ENCODE peak calls at places on chromosomes 11 and 22, in seven cellular contexts. M is CD4-positive, alpha-beta T cell; P is retinal pigment epithelial cell; Q is A549; U is progenitor cell of endocrine pancreas; J is lower lobe of right lung; R is HepG2. V is an unnamed sample.

GRCh38 chr11:45855308-45855707 is 8.0 kb downstream of the CRY2 start:
- DNase-seq in R (no peak), Q (no peak), J (no peak), U (no peak), P (no peak), M (no peak), V (no peak)

GRCh38 chr11:44834846-44835245 is 108.1 kb downstream of the TSPAN18 start:
- DNase-seq in P (no peak), J (no peak), M (no peak), Q (no peak), U (no peak), R (no peak), V (no peak)

GRCh38 chr11:96126917-96127595 is 203.1 kb upstream of the MTMR2 start:
- DNase-seq in U (no peak), R (no peak), J (no peak), Q (no peak), M (no peak), P (no peak), V (no peak)

GRCh38 chr11:93143186-93143585 is 54.6 kb downstream of the SLC36A4 start:
- DNase-seq in U (no peak), J (no peak), Q (no peak), M (no peak), R (no peak), P (no peak), V (no peak)

GRCh38 chr11:47616726-47617416 is 22.7 kb upstream of the C1QTNF4 start:
- DNase-seq in M (no peak), U (no peak), P (no peak), Q (peak), R (peak), J (no peak), V (peak)

GRCh38 chr11:132251095-132251494 is 880.7 kb downstream of the NTM start:
- DNase-seq in Q (no peak), R (no peak), U (no peak), M (no peak), J (no peak), P (no peak), V (no peak)

GRCh38 chr11:118434123-118434552 is 2.2 kb upstream of the KMT2A start:
- DNase-seq in U (no peak), R (peak), Q (no peak), M (peak), P (no peak), J (no peak), V (no peak)

GRCh38 chr11:46930089-46930488 is 6.5 kb upstream of the CSTPP1 start:
- DNase-seq in M (no peak), P (peak), U (no peak), R (peak), Q (peak), J (no peak), V (peak)

GRCh38 chr22:37428649-37429586 is 1.6 kb upstream of the ELFN2 start:
- DNase-seq in R (peak), U (peak), J (no peak), Q (peak), M (peak), P (no peak), V (peak)

GRCh38 chr11:94595061-94595460 is 27.9 kb downstream of the PIWIL4 start:
- DNase-seq in P (no peak), R (no peak), U (no peak), Q (no peak), J (no peak), M (no peak), V (no peak)

GRCh38 chr11:128247235-128247594 is 340.1 kb downstream of the ETS1 start:
- DNase-seq in P (no peak), U (no peak), M (no peak), J (no peak), R (no peak), Q (no peak), V (no peak)

GRCh38 chr22:36218648-36219047 is 17.0 kb upstream of the APOL4 start:
- DNase-seq in P (no peak), Q (no peak), R (no peak), J (no peak), M (no peak), U (no peak), V (no peak)

GRCh38 chr11:8098361-8098760 is 17.4 kb downstream of the TUB start:
- DNase-seq in Q (no peak), P (no peak), R (no peak), M (no peak), U (no peak), J (no peak), V (no peak)

GRCh38 chr11:102197759-102198158 is 87.5 kb downstream of the YAP1 start:
- DNase-seq in R (peak), P (peak), M (no peak), J (no peak), Q (no peak), U (no peak), V (peak)

GRCh38 chr11:12185914-12186313 is 75.5 kb downstream of the MICAL2 start:
- DNase-seq in R (no peak), J (peak), P (peak), U (no peak), Q (no peak), M (no peak), V (no peak)

GRCh38 chr11:119051440-119052162 is 5.4 kb downstream of the HYOU1 start:
- DNase-seq in J (no peak), M (no peak), R (no peak), U (no peak), Q (no peak), P (no peak), V (no peak)

GRCh38 chr11:79441159-79441875 is 487 bp upstream of the TENM4 start:
- DNase-seq in M (no peak), J (no peak), Q (no peak), U (no peak), R (no peak), P (no peak), V (no peak)

GRCh38 chr11:71117311-71117710 is 135.1 kb downstream of the SHANK2 start:
- DNase-seq in U (no peak), M (no peak), Q (no peak), J (no peak), R (no peak), P (no peak), V (no peak)

GRCh38 chr11:117199061-117199915 is at the start of gene TAGLN:
- DNase-seq in Q (no peak), P (peak), J (peak), M (no peak), U (no peak), R (peak), V (peak)

GRCh38 chr22:45200230-45200629 is 36.5 kb downstream of the NUP50 start:
- DNase-seq in Q (no peak), R (no peak), U (no peak), M (no peak), P (no peak), J (peak), V (no peak)

GRCh38 chr11:40722179-40722795 is 737.2 kb downstream of the LRRC4C start:
- DNase-seq in R (peak), J (no peak), Q (peak), P (no peak), M (no peak), U (peak), V (no peak)

GRCh38 chr11:9875402-9875801 is 211.5 kb downstream of the SWAP70 start:
- DNase-seq in M (no peak), J (no peak), P (no peak), R (no peak), U (no peak), Q (no peak), V (no peak)

GRCh38 chr11:30445056-30445455 is 122.2 kb downstream of the ARL14EP start:
- DNase-seq in M (no peak), Q (no peak), J (no peak), P (no peak), U (no peak), R (no peak), V (no peak)

GRCh38 chr22:46622081-46622521 is 1.9 kb downstream of the GRAMD4 start:
- DNase-seq in U (no peak), J (peak), R (no peak), P (no peak), M (no peak), Q (no peak), V (no peak)

GRCh38 chr11:130675456-130675855 is 227.0 kb downstream of the ADAMTS15 start:
- DNase-seq in J (no peak), P (no peak), U (no peak), M (no peak), R (no peak), Q (no peak), V (no peak)

GRCh38 chr11:34890812-34891211 is 25.4 kb downstream of the APIP start:
- DNase-seq in Q (no peak), M (no peak), R (peak), P (peak), U (no peak), J (no peak), V (no peak)
- TF ChIP-seq CTCF in Q (peak), M (peak), R (peak), P (peak), U (peak), J (peak), V (no peak)

GRCh38 chr11:2777871-2778629 is 78.3 kb upstream of the KCNQ1OT1 start:
- DNase-seq in P (no peak), Q (no peak), R (no peak), U (peak), J (peak), M (no peak), V (peak)

GRCh38 chr11:2777396-2777795 is 77.6 kb upstream of the KCNQ1OT1 start:
- DNase-seq in P (no peak), M (no peak), J (peak), R (no peak), U (no peak), Q (peak), V (peak)

GRCh38 chr11:2779499-2779980 is 79.7 kb upstream of the KCNQ1OT1 start:
- DNase-seq in R (no peak), Q (no peak), M (peak), U (no peak), P (no peak), J (no peak), V (peak)

GRCh38 chr11:2779981-2780849 is 80.4 kb upstream of the KCNQ1OT1 start:
- DNase-seq in J (peak), Q (no peak), U (peak), P (no peak), R (peak), M (peak), V (peak)

DNA sequence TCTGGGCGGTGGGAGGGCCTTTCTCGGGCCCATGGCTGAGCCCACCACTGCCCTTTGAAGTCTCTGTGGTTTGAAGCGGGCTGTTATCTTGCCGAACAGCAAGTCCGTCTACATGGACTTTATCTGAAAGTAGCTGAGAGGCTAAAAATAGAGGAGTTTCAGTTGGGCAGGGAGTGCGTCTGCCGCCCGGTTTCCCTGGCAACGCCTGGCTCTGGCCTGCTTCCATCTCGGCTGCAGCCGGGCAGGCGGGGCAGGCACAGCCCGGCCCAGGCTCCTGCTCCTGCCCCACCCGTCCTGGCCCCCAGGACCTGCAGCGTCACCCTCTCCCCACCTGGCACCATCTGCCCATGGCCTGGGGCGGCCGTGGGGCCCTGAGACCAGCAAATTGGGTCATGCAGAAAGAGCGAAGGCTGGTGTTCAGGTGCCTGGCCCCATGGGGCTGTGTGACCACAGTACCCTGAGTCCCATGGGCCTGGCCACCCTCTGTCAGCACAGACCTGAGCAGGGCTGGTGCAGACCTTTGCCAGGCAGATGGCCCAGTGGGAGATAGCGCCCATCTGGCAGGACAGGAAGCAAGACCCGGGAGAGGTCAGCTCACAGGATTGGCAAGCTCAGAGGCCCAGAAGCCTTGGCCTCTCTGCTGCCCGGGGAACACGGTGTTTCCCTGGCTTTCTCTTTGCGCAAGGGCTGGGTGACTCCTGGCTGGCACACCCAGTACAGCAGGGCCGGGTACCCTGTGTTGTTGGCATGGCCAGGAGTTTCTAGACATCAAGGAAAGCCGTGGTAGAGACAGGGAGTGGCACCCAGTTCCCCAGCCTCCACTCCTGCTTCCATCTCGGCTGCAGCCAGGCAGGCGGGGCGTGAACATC is 79.1 kb upstream of the KCNQ1OT1 start:
- DNase-seq in U (peak), J (peak), Q (peak), P (peak), M (peak), R (peak), V (peak)
- TF ChIP-seq CTCF in U (no peak), J (peak), Q (no peak), P (peak), M (no peak), R (no peak), V (no peak)

DNA sequence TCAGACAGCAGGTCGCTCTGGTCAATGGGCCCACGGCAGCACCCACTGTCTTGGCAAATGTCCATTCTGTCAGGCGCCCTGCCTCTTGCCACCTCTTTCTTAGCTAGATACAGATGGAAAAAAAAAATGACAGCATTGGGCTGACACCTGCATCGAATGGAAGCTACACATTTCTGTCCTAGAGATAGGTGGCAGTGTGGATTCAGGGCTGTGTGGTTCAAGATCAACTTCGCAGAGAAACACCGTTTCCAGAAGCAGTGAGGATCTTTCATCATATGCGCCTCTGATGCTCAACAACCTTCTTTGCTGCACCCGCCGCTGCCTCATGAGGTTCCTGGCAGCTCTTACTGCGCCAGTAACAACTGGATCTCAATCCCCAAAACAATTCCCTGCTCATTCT is 236.3 kb downstream of the KIRREL3 start:
- DNase-seq in Q (no peak), U (no peak), J (no peak), R (no peak), P (no peak), M (no peak), V (peak)
- TF ChIP-seq CTCF in Q (no peak), U (no peak), J (no peak), R (peak), P (no peak), M (no peak), V (no peak)

DNA sequence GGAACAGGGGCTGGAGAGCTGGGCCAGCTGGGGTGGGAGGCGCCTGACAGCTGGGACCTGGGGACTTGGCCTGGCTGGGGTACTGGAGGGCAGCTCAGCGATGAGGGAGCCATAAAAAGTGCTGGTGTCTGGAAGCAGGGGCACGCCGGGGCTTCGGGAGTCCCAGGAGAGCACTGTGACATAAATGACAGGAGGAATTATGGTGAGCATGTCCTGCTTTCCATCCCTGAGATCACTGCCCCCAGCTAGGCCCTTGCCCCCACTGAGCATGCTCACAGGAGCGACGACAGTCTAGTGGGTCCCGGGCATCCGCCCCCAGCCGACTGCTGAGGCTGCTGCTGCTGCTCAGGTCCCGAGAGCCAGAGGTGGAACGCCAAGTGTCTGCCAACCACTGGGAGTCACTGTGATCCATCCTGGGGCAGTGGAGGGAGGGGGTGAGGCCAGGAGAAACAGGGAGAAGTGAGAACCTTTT is 6.2 kb downstream of the ROBO4 start:
- DNase-seq in R (no peak), M (no peak), Q (no peak), P (no peak), J (no peak), U (no peak), V (no peak)
- TF ChIP-seq CTCF in R (peak), M (no peak), Q (no peak), P (no peak), J (no peak), U (no peak), V (no peak)

DNA sequence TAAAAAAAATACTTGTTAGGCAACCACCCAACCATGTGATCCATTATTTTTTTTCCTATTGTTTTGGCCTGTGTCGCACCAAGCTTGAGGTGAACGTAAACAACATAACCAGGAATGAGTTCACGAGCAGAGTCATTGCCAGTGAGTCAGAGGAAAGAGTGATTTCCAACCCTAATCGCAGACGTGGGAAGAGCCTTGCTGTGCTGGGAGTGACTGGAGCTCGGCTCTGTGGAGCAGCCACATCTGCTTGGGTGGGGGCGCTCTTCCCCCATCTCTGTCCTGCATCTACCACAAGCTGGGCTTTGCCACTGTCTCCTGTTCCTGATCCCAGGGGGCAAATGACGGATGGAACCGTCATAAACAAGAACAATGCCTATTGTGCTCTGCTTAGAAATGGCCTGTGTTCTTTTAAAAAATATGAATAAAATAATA is 210.0 kb downstream of the KIRREL3 start:
- DNase-seq in J (no peak), P (no peak), Q (no peak), U (no peak), R (no peak), M (no peak), V (no peak)
- TF ChIP-seq CTCF in J (no peak), P (no peak), Q (peak), U (no peak), R (no peak), M (no peak), V (no peak)

GRCh38 chr11:133934096-133934495 is 22.7 kb downstream of the IGSF9B start:
- DNase-seq in P (no peak), U (no peak), R (no peak), Q (no peak), M (no peak), J (no peak), V (no peak)

GRCh38 chr11:133936136-133936535 is 20.6 kb downstream of the IGSF9B start:
- DNase-seq in U (no peak), R (no peak), P (no peak), Q (no peak), J (no peak), M (no peak), V (no peak)

GRCh38 chr11:133936551-133936950 is 20.2 kb downstream of the IGSF9B start:
- DNase-seq in Q (no peak), P (no peak), M (no peak), J (no peak), R (no peak), U (no peak), V (no peak)

GRCh38 chr11:133935551-133935910 is 21.2 kb downstream of the IGSF9B start:
- DNase-seq in J (no peak), R (no peak), Q (no peak), P (no peak), U (no peak), M (no peak), V (no peak)

GRCh38 chr11:133934599-133935550 is 21.9 kb downstream of the IGSF9B start:
- DNase-seq in J (no peak), U (no peak), R (peak), Q (no peak), M (no peak), P (no peak), V (peak)
- TF ChIP-seq CTCF in J (no peak), U (no peak), R (peak), Q (no peak), M (no peak), P (no peak), V (no peak)

GRCh38 chr11:34149786-34150185 is 44.4 kb downstream of the NAT10 start:
- DNase-seq in Q (peak), U (no peak), P (no peak), M (no peak), R (no peak), J (peak), V (peak)
- TF ChIP-seq CTCF in Q (peak), U (peak), P (peak), M (no peak), R (peak), J (no peak), V (peak)

GRCh38 chr11:10930224-10930960 is 72.5 kb upstream of the ZBED5 start:
- DNase-seq in M (no peak), Q (no peak), J (no peak), P (no peak), U (no peak), R (no peak), V (no peak)
- TF ChIP-seq CTCF in M (no peak), Q (no peak), J (no peak), P (peak), U (no peak), R (no peak), V (no peak)

DNA sequence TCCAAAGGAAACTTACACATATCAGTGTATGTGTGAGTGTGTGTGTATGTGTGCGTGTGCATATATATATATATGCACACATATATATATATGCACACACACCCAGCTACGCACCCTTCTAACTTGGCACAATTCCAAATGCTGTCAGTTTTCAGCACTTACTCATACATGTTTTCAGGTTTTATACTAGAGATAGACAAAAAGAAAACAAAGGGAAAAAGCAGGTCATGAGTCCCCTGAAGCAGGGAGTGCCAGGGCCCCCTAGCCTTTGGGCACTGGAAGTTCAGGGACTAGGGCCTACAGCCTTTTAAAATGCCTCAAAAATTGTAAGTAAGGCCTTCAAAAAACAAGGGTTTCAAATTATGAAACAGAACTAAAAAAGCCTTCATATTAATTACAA is 265.4 kb downstream of the CADM1 start:
- DNase-seq in U (no peak), P (no peak), R (no peak), J (no peak), Q (no peak), M (no peak), V (no peak)
- TF ChIP-seq CTCF in U (no peak), P (peak), R (no peak), J (no peak), Q (no peak), M (no peak), V (no peak)

GRCh38 chr22:21712751-21713427 is 22.7 kb downstream of the YPEL1 start:
- DNase-seq in P (peak), J (peak), R (peak), M (peak), Q (peak), U (no peak), V (peak)
- TF ChIP-seq CTCF in P (peak), J (peak), R (peak), M (peak), Q (peak), U (peak), V (peak)